ENCODE peak calls at places on chromosomes 5 and 9, in nine cellular contexts. C is HEK293T; O is cardiac muscle cell; N is AG04450; T is activated CD4-positive, alpha-beta T cell treated with anti-CD3 and anti-CD28 coated beads, Interleukin-2, amount 50 U/mL, for 24 hours; A is tibial nerve; M is lung; Z is SK-MEL-5; H is Right ventricle myocardium superior. K is an unnamed sample.

GRCh38 chr5:10553476-10553875 is 10.4 kb upstream of the ANKRD33B start:
- DNase-seq in C (no peak), O (no peak), N (no peak), T (no peak), A (no peak), M (no peak), Z (no peak), H (no peak), K (no peak)

GRCh38 chr9:108333406-108334031 is 522.3 kb downstream of the ACTL7B start:
- DNase-seq in C (no peak), O (no peak), N (no peak), T (no peak), A (no peak), M (no peak), Z (peak; percentile 20), H (no peak), K (no peak)

GRCh38 chr5:149725296-149725695 is 4.8 kb upstream of the PPARGC1B start:
- DNase-seq in C (no peak), O (no peak), N (no peak), T (no peak), A (no peak), M (no peak), Z (no peak), H (no peak), K (no peak)

GRCh38 chr5:122121782-122122465 is 7.4 kb upstream of the ZNF474 start:
- DNase-seq in C (no peak), O (no peak), N (no peak), T (peak; percentile 7), A (no peak), M (no peak), Z (no peak), H (no peak), K (no peak)

GRCh38 chr9:120893585-120893857 is 16.5 kb upstream of the PHF19 start:
- DNase-seq in C (no peak), O (no peak), N (no peak), T (no peak), A (no peak), M (no peak), Z (no peak), H (no peak), K (peak; percentile 38)

GRCh38 chr5:60102961-60103683 is 209.6 kb upstream of the PDE4D start:
- DNase-seq in C (no peak), O (no peak), N (no peak), T (no peak), A (no peak), M (no peak), Z (peak; percentile 14), H (no peak), K (peak; percentile 51)

GRCh38 chr9:74092491-74092834 is 404.7 kb upstream of the RORB start:
- DNase-seq in C (no peak), O (no peak), N (no peak), T (no peak), A (no peak), M (no peak), Z (no peak), H (no peak), K (no peak)

GRCh38 chr5:56123531-56124243 is 109.4 kb downstream of the ANKRD55 start:
- DNase-seq in C (peak; percentile 68), O (peak; percentile 100), N (peak; percentile 98), T (no peak), A (no peak), M (peak; percentile 59), Z (peak; percentile 88), H (peak; percentile 68), K (peak; percentile 98)

GRCh38 chr5:123297198-123297831 is 125.9 kb downstream of the CEP120 start:
- DNase-seq in C (no peak), O (no peak), N (no peak), T (no peak), A (no peak), M (no peak), Z (no peak), H (no peak), K (no peak)